ENCODE peak calls at places on chromosomes 12 and 14, in four cellular contexts. C, V, M and J are unnamed samples.

GRCh38 chr12:7112041-7112440 is 3.0 kb upstream of the C1RL start:
- DNase-seq in C (no peak), V (no peak), M (peak; percentile 35), J (no peak)

GRCh38 chr14:102848830-102849521 is 71.7 kb downstream of the TRAF3 start:
- DNase-seq in C (peak; percentile 32), V (no peak), M (no peak), J (no peak)

GRCh38 chr12:131084341-131085011 is 130.8 kb downstream of the ADGRD1 start:
- DNase-seq in C (no peak), V (no peak), M (no peak), J (no peak)

GRCh38 chr14:74400919-74401503 is 25.0 kb downstream of the SYNDIG1L start:
- DNase-seq in C (no peak), V (no peak), M (no peak), J (no peak)

GRCh38 chr14:104678901-104679705 is 10.3 kb upstream of the INF2 start:
- DNase-seq in C (no peak), V (no peak), M (no peak), J (no peak)

GRCh38 chr14:62308927-62309326 is 546.7 kb downstream of the SNAPC1 start:
- DNase-seq in C (no peak), V (no peak), M (peak; percentile 26), J (no peak)

GRCh38 chr14:39582028-39582654 is 149.9 kb upstream of the FBXO33 start:
- DNase-seq in C (no peak), V (no peak), M (no peak), J (no peak)

GRCh38 chr12:11812558-11813421 is 163.3 kb downstream of the ETV6 start:
- DNase-seq in C (peak; percentile 53), V (no peak), M (peak; percentile 33), J (no peak)

GRCh38 chr14:69538766-69539165 is 35.9 kb downstream of the CCDC177 start:
- DNase-seq in C (no peak), V (no peak), M (no peak), J (no peak)

DNA sequence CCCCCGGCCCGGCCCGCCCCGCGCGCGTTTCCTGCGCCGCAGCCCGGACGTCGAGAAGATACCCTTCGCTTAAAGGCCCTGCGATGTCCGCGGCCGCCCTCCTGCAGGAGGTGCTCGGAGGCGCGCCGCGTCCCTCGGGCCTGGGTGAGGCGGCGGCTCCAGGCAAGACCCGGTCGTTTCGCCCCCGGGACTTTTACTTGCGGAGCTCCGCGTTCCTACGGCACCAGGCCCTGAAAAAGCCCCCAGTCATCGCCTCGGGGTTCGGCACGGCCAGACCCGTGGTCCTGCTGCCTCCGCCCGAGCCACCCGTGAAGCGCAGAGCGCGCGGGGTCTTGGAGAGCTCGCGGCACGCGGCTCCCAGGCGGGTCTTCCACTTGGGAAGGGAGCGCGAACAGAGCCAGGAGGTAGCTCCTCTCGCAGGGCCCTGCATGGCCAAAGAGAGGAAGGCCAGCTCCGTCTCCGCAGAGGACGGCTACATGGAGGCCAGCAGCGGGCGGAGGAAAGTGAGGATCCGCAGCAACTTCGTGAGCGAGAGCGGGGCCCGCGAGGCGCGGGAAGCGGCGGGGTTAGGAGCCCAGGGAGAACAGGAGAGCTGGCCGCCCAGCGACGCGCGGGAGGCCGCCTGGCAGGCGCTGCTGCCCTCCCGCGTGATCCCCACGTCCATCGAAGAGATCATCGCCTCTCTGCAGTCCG is 26.9 kb downstream of the TTC6 start:
- DNase-seq in C (no peak), V (no peak), M (peak; percentile 42), J (no peak)
- H3K4me3 ChIP-seq in C (peak overlapping the region; percentile 8), V (no peak overlapping the region), M (peak overlapping the region; percentile 44), J (no peak overlapping the region)

GRCh38 chr12:52946797-52947547 is 1.9 kb upstream of the KRT18 start:
- DNase-seq in C (no peak), V (no peak), M (no peak), J (no peak)
- H3K4me3 ChIP-seq in C (no peak overlapping the region), V (no peak overlapping the region), M (no peak overlapping the region), J (no peak overlapping the region)

GRCh38 chr12:95073698-95074520 is 491 bp upstream of the NR2C1 start:
- DNase-seq in C (no peak), V (no peak), M (no peak), J (no peak)
- H3K4me3 ChIP-seq in C (peak overlapping the region; percentile 72), V (peak overlapping the region; percentile 98), M (peak overlapping the region; percentile 89), J (peak overlapping the region; percentile 99)

GRCh38 chr12:70637686-70638085 is 457 bp upstream of the PTPRB start:
- DNase-seq in C (no peak), V (no peak), M (no peak), J (no peak)
- H3K4me3 ChIP-seq in C (peak overlapping the region; percentile 27), V (no peak overlapping the region), M (no peak overlapping the region), J (no peak overlapping the region)

GRCh38 chr12:93179792-93180191 is 197.9 kb upstream of the NUDT4 start:
- DNase-seq in C (peak; percentile 22), V (no peak), M (no peak), J (no peak)
- H3K4me3 ChIP-seq in C (no peak overlapping the region), V (no peak overlapping the region), M (no peak overlapping the region), J (no peak overlapping the region)

GRCh38 chr14:53881161-53881846 is 75.3 kb downstream of the BMP4 start:
- DNase-seq in C (no peak), V (no peak), M (peak; percentile 28), J (no peak)
- H3K4me3 ChIP-seq in C (no peak overlapping the region), V (no peak overlapping the region), M (no peak overlapping the region), J (no peak overlapping the region)

GRCh38 chr14:68047910-68048309 is 228.3 kb downstream of the RAD51B start:
- DNase-seq in C (no peak), V (no peak), M (peak; percentile 17), J (no peak)
- H3K4me3 ChIP-seq in C (no peak overlapping the region), V (no peak overlapping the region), M (no peak overlapping the region), J (no peak overlapping the region)